ENCODE peak calls at places on chromosomes 2 and 18, in four cellular contexts. D, V, G and Z are unnamed samples.

GRCh38 chr18:44828080-44828479 is 147.4 kb downstream of the SETBP1 start:
- DNase-seq in V (no peak), D (no peak), G (no peak), Z (no peak)

GRCh38 chr2:73980566-73980965 is 4.1 kb upstream of the TET3 start:
- DNase-seq in D (no peak), V (no peak), G (no peak), Z (no peak)

GRCh38 chr2:53970898-53971681 is at the start of gene PSME4:
- DNase-seq in G (peak), D (peak), V (peak), Z (peak)

GRCh38 chr2:224885295-224885694 is 157.0 kb downstream of the DOCK10 start:
- DNase-seq in G (no peak), D (no peak), V (no peak), Z (no peak)

GRCh38 chr2:64859208-64860161 is 129.7 kb upstream of the SLC1A4 start:
- DNase-seq in D (no peak), V (peak), G (no peak), Z (peak)

GRCh38 chr2:233085037-233085838 is 25.1 kb downstream of the INPP5D start:
- DNase-seq in D (no peak), V (no peak), G (no peak), Z (no peak)

GRCh38 chr18:79366177-79367094 is 29.3 kb upstream of the NFATC1 start:
- DNase-seq in D (no peak), G (no peak), V (no peak), Z (no peak)

GRCh38 chr2:167144179-167144898 is 256.1 kb downstream of the XIRP2 start:
- DNase-seq in V (peak), D (no peak), G (no peak), Z (no peak)

GRCh38 chr2:37653805-37654378 is 17.6 kb downstream of the CDC42EP3 start:
- DNase-seq in G (no peak), V (no peak), D (no peak), Z (no peak)

GRCh38 chr2:5666798-5667197 is 25.4 kb upstream of the SOX11 start:
- DNase-seq in D (no peak), G (no peak), V (no peak), Z (no peak)

GRCh38 chr2:75556679-75557366 is 3.9 kb downstream of the EVA1A start:
- DNase-seq in G (no peak), D (no peak), V (no peak), Z (no peak)

GRCh38 chr2:177784449-177784845 is 288.1 kb downstream of the PDE11A start:
- DNase-seq in D (no peak), V (peak), G (no peak), Z (no peak)

GRCh38 chr2:24206714-24207113 is 31.9 kb downstream of the FAM228A start:
- DNase-seq in V (no peak), D (no peak), G (no peak), Z (no peak)

GRCh38 chr2:3617198-3617890 is 22.4 kb downstream of the COLEC11 start:
- DNase-seq in D (no peak), G (no peak), V (no peak), Z (no peak)

GRCh38 chr2:217393585-217394032 is 533.7 kb upstream of the TNP1 start:
- DNase-seq in D (no peak), V (peak), G (no peak), Z (no peak)

GRCh38 chr2:160194946-160195345 is 5.1 kb downstream of the ITGB6 start:
- DNase-seq in D (no peak), G (no peak), V (no peak), Z (no peak)

GRCh38 chr2:173898178-173898668 is 67.0 kb downstream of the SP3 start:
- DNase-seq in V (no peak), D (no peak), G (no peak), Z (no peak)

GRCh38 chr2:167964650-167965404 is 282.6 kb downstream of the STK39 start:
- DNase-seq in G (no peak), V (peak), D (no peak), Z (no peak)

GRCh38 chr2:112204411-112204810 is 50.4 kb downstream of the ZC3H8 start:
- DNase-seq in G (no peak), D (no peak), V (peak), Z (no peak)

GRCh38 chr18:45657357-45658335 is 42.4 kb downstream of the SLC14A2 start:
- DNase-seq in V (no peak), D (no peak), G (no peak), Z (no peak)

GRCh38 chr2:108200569-108200968 is 39.2 kb upstream of the SULT1C3 start:
- DNase-seq in D (no peak), V (no peak), G (no peak), Z (no peak)

GRCh38 chr2:136209540-136210264 is 91.8 kb upstream of the CXCR4 start:
- DNase-seq in V (no peak), D (no peak), G (no peak), Z (no peak)

GRCh38 chr18:21826196-21826595 is 85.6 kb downstream of the MIB1 start:
- DNase-seq in D (no peak), G (no peak), V (peak), Z (no peak)

GRCh38 chr2:226060228-226060627 is 660.7 kb downstream of the NYAP2 start:
- DNase-seq in G (no peak), V (no peak), D (no peak), Z (no peak)